ENCODE peak calls at places on chromosomes 2 and 18, in six cellular contexts. E, I, G, U, K and C are unnamed samples.

GRCh38 chr2:126527836-126528490 is 128.0 kb upstream of the GYPC start:
- DNase-seq in E (peak), I (peak), G (no peak), U (peak), K (peak), C (peak)

GRCh38 chr2:189633392-189633811 is 27.9 kb upstream of the ASNSD1 start:
- DNase-seq in E (peak), I (no peak), G (peak), U (no peak), K (no peak), C (no peak)

GRCh38 chr2:236795176-236795860 is 225.7 kb downstream of the ACKR3 start:
- DNase-seq in E (no peak), I (no peak), G (no peak), U (no peak), K (no peak), C (peak)

GRCh38 chr18:77271720-77272481 is 22.3 kb downstream of the GALR1 start:
- DNase-seq in E (peak), I (no peak), G (no peak), U (no peak), K (no peak), C (peak)

GRCh38 chr18:3151379-3152264 is 68.1 kb downstream of the MYOM1 start:
- DNase-seq in E (peak), I (no peak), G (peak), U (peak), K (peak), C (peak)

GRCh38 chr18:59769105-59769865 is 72.1 kb upstream of the CCBE1 start:
- DNase-seq in E (no peak), I (no peak), G (no peak), U (no peak), K (no peak), C (peak)

GRCh38 chr2:176518823-176519222 is 249.6 kb downstream of the MTX2 start:
- DNase-seq in E (peak), I (no peak), G (no peak), U (no peak), K (peak), C (no peak)

GRCh38 chr18:75612491-75612890 is 185.0 kb upstream of the SMIM21 start:
- DNase-seq in E (no peak), I (no peak), G (no peak), U (no peak), K (no peak), C (no peak)

GRCh38 chr2:223469270-223470057 is 132.7 kb downstream of the SCG2 start:
- DNase-seq in E (no peak), I (no peak), G (no peak), U (no peak), K (peak), C (peak)

GRCh38 chr18:68733693-68734092 is 18.8 kb upstream of the TMX3 start:
- DNase-seq in E (peak), I (no peak), G (peak), U (no peak), K (no peak), C (peak)

GRCh38 chr2:127523269-127523930 is 2.9 kb downstream of the IWS1 start:
- DNase-seq in E (no peak), I (no peak), G (no peak), U (no peak), K (no peak), C (no peak)

GRCh38 chr2:53545159-53546055 is 222.2 kb upstream of the CHAC2 start:
- DNase-seq in E (no peak), I (no peak), G (no peak), U (no peak), K (no peak), C (no peak)

GRCh38 chr18:59540356-59540755 is 156.9 kb downstream of the CCBE1 start:
- DNase-seq in E (no peak), I (no peak), G (no peak), U (no peak), K (no peak), C (no peak)

GRCh38 chr2:37230581-37230980 is 815 bp downstream of the CEBPZ start:
- DNase-seq in E (no peak), I (no peak), G (peak), U (peak), K (peak), C (peak)

GRCh38 chr18:56298935-56299334 is 339.5 kb downstream of the TXNL1 start:
- DNase-seq in E (peak), I (no peak), G (peak), U (no peak), K (peak), C (peak)

DNA sequence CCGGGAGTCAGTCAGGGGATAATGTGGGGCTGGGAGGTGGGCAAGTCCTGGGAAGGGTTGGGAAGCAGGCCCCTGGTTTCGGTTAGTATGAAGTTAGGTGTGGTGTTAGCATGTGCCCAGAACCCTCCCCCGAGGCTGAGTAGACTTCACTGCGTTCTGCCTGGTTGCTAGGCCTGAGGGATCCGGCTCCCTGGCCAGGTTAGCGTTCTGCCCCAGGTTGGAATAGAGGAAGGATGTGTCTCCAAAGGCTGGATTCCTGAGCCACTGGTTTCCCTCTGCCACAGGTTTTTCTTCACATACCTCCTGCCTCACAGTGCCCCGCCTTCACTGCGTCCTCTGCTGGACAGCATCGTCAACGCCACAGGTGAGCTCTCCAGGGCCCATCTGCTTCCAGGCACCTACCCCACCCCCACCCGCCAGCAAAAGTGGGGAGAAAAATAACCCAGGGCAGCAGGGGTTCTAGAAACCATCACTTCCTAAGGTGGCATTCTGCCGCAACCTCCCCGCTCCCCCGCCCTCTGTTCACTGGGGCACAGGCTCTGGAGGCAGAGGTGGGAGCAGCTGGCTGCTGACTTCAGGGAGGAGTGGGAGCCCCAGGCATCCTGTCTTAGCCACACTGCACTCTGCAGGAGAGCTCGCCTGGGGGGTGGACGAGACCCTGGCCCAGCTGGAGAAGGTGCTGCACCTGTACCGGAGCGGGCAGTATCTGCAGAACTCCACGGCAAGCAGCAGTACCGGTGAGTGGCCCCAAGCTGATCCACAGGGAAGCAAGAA is 7.0 kb downstream of the PKDCC start:
- DNase-seq in E (peak), I (peak), G (peak), U (no peak), K (peak), C (no peak)
- TF ChIP-seq EZH2phosphoT487 in E (no peak), I (no peak), G (no peak), U (no peak), K (no peak), C (no peak)

GRCh38 chr2:133888816-133889215 is 320.6 kb upstream of the NCKAP5 start:
- DNase-seq in E (no peak), I (no peak), G (no peak), U (no peak), K (no peak), C (no peak)

GRCh38 chr2:133892352-133892913 is 324.2 kb upstream of the NCKAP5 start:
- DNase-seq in E (no peak), I (no peak), G (no peak), U (no peak), K (no peak), C (no peak)

DNA sequence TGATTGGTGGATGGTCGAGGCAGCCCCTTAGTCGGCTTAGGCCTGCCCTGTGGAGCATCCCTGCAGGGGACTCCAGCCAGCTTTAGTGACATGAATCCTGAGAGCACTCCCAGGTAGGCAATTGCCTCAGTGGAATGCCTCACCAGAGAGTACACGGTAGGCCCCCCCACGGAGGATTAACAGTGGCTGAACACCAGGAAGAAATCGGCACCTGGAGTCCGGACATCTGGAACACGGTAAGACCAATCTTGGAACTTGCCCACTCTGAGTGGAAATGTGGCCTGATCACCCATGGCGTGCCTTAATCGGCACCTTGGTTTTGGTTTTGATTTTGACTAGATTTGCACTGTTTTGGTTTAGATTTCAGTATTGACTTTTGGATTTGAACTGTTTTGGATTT is 326.2 kb upstream of the NCKAP5 start:
- DNase-seq in E (no peak), I (no peak), G (no peak), U (no peak), K (no peak), C (no peak)
- H3K4me3 ChIP-seq in E (no peak), I (no peak), G (no peak), U (no peak), K (no peak), C (no peak)

GRCh38 chr2:205405194-205405593 is 277.1 kb upstream of the NRP2 start:
- DNase-seq in E (no peak), I (no peak), G (peak), U (no peak), K (no peak), C (peak)
- H3K4me2 ChIP-seq in E (no peak), I (no peak), G (peak), U (no peak), K (no peak), C (peak)

DNA sequence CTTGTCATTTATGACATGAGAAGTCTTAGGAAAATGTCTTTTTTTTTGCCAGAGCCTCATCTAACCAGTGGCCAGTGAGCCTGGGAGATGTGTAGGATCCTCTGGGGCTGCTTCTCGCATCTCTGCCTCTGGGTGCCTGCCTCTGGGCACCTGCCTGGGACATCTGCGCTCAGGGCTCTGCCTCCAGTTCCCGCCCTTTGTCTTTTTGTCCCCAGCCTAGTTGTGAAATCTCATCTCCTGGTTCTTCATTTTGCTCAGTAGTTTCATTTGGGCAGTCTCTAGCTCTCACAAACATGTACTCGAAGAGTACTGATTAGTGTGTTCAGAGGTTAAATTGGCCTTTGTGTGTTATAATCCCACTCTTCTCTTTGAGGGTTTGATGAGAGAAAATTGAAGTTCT is 92.0 kb downstream of the LTBP1 start:
- DNase-seq in E (no peak), I (no peak), G (no peak), U (no peak), K (no peak), C (no peak)
- TF ChIP-seq EZH2phosphoT487 in E (no peak), I (no peak), G (no peak), U (no peak), K (no peak), C (no peak)

DNA sequence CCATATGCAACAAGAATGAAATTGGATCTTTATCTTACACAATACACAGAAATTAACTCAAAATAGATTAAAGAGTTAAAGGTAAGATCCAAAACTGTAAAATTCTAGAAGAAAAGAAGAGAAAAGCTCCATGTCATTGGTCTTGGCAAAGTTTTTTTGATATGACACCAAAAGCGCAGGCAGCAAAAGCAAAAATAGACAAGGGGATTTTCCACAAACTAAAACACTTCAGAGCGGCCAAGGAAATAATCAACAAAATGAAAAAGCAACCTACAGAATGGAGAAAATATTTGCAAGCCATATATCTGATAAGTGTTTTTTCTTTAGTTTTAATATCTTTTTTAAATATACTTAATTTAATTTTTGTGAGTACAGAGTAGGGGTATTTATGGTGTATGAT is 112.8 kb upstream of the CAB39 start:
- DNase-seq in E (no peak), I (no peak), G (no peak), U (no peak), K (no peak), C (no peak)
- H3K4me3 ChIP-seq in E (no peak), I (no peak), G (no peak), U (no peak), K (no peak), C (no peak)